ENCODE peak calls at places on chromosomes 1 and 21, in seven cellular contexts. Q, F, D, J, O, B and E are unnamed samples.

GRCh38 chr1:228315945-228316588 is 90.6 kb downstream of the TRIM11 start:
- DNase-seq in Q (no peak), F (no peak), D (no peak), J (peak; percentile 32), O (no peak), B (no peak), E (no peak)

GRCh38 chr1:162562452-162562828 is 918 bp downstream of the UAP1 start:
- DNase-seq in Q (peak; percentile 59), F (peak; percentile 62), D (no peak), J (no peak), O (peak; percentile 52), B (no peak), E (no peak)

GRCh38 chr1:54876814-54877213 is 10.2 kb downstream of the DHCR24 start:
- DNase-seq in Q (no peak), F (no peak), D (no peak), J (no peak), O (no peak), B (no peak), E (no peak)

GRCh38 chr1:63173161-63173560 is 149.2 kb upstream of the FOXD3 start:
- DNase-seq in Q (no peak), F (no peak), D (no peak), J (no peak), O (no peak), B (no peak), E (no peak)

GRCh38 chr21:28975401-28975800 is 17.3 kb downstream of the LTN1 start:
- DNase-seq in Q (peak; percentile 46), F (no peak), D (no peak), J (no peak), O (no peak), B (no peak), E (no peak)

GRCh38 chr1:153127296-153127695 is 14.0 kb upstream of the SPRR2F start:
- DNase-seq in Q (no peak), F (no peak), D (no peak), J (no peak), O (no peak), B (no peak), E (no peak)

GRCh38 chr1:15110128-15110866 is 43.2 kb upstream of the TMEM51 start:
- DNase-seq in Q (no peak), F (no peak), D (no peak), J (no peak), O (no peak), B (no peak), E (no peak)

GRCh38 chr1:31571340-31572295 is 4.7 kb upstream of the TINAGL1 start:
- DNase-seq in Q (no peak), F (no peak), D (no peak), J (no peak), O (no peak), B (no peak), E (no peak)